ENCODE peak calls at places on chromosomes 16 and 17, in seven cellular contexts. One of them, this sample, is unnamed.

GRCh38 chr16:63361032-63361624 is 1324.9 kb upstream of the CDH8 start:
- DNase-seq in esophagus muscularis mucosa: no peak
- DNase-seq in kidney: no peak
- DNase-seq in transverse colon: no peak
- DNase-seq in gastrocnemius medialis: no peak
- DNase-seq in Peyer's patch: no peak
- DNase-seq in mammary epithelial cell: peak; percentile 28
- DNase-seq in this sample: no peak

GRCh38 chr16:4870138-4870671 is 22.9 kb downstream of the UBN1 start:
- DNase-seq in esophagus muscularis mucosa: no peak
- DNase-seq in kidney: peak; percentile 53
- DNase-seq in transverse colon: no peak
- DNase-seq in gastrocnemius medialis: peak; percentile 56
- DNase-seq in Peyer's patch: no peak
- DNase-seq in mammary epithelial cell: no peak
- DNase-seq in this sample: no peak

GRCh38 chr16:27253526-27253930 is 15.0 kb downstream of the NSMCE1 start:
- DNase-seq in esophagus muscularis mucosa: peak; percentile 74
- DNase-seq in kidney: no peak
- DNase-seq in transverse colon: no peak
- DNase-seq in gastrocnemius medialis: no peak
- DNase-seq in Peyer's patch: peak; percentile 14
- DNase-seq in mammary epithelial cell: peak; percentile 85
- DNase-seq in this sample: no peak

GRCh38 chr16:65229191-65229662 is 107.4 kb upstream of the CDH11 start:
- DNase-seq in esophagus muscularis mucosa: no peak
- DNase-seq in kidney: no peak
- DNase-seq in transverse colon: no peak
- DNase-seq in gastrocnemius medialis: no peak
- DNase-seq in Peyer's patch: no peak
- DNase-seq in mammary epithelial cell: no peak
- DNase-seq in this sample: no peak

GRCh38 chr17:6696906-6697305 is 16.3 kb downstream of the SLC13A5 start:
- DNase-seq in esophagus muscularis mucosa: no peak
- DNase-seq in kidney: no peak
- DNase-seq in transverse colon: no peak
- DNase-seq in gastrocnemius medialis: no peak
- DNase-seq in Peyer's patch: no peak
- DNase-seq in mammary epithelial cell: no peak
- DNase-seq in this sample: no peak

GRCh38 chr17:73560661-73561060 is 83.6 kb downstream of the SDK2 start:
- DNase-seq in esophagus muscularis mucosa: no peak
- DNase-seq in kidney: no peak
- DNase-seq in transverse colon: no peak
- DNase-seq in gastrocnemius medialis: no peak
- DNase-seq in Peyer's patch: no peak
- DNase-seq in mammary epithelial cell: peak; percentile 8
- DNase-seq in this sample: no peak

GRCh38 chr16:78199325-78200022 is 100.0 kb downstream of the WWOX start:
- DNase-seq in esophagus muscularis mucosa: no peak
- DNase-seq in kidney: no peak
- DNase-seq in transverse colon: peak; percentile 21
- DNase-seq in gastrocnemius medialis: no peak
- DNase-seq in Peyer's patch: no peak
- DNase-seq in mammary epithelial cell: no peak
- DNase-seq in this sample: no peak

GRCh38 chr17:40901981-40902862 is 17.2 kb upstream of the KRT20 start:
- DNase-seq in esophagus muscularis mucosa: no peak
- DNase-seq in kidney: no peak
- DNase-seq in transverse colon: peak; percentile 73
- DNase-seq in gastrocnemius medialis: no peak
- DNase-seq in Peyer's patch: no peak
- DNase-seq in mammary epithelial cell: peak; percentile 96
- DNase-seq in this sample: no peak

GRCh38 chr16:3198334-3199072 is 10.5 kb downstream of the OR1F1 start:
- DNase-seq in esophagus muscularis mucosa: no peak
- DNase-seq in kidney: no peak
- DNase-seq in transverse colon: no peak
- DNase-seq in gastrocnemius medialis: no peak
- DNase-seq in Peyer's patch: no peak
- DNase-seq in mammary epithelial cell: no peak
- DNase-seq in this sample: no peak

GRCh38 chr16:1978476-1979120 is 2.7 kb downstream of the NOXO1 start:
- DNase-seq in esophagus muscularis mucosa: no peak
- DNase-seq in kidney: no peak
- DNase-seq in transverse colon: no peak
- DNase-seq in gastrocnemius medialis: no peak
- DNase-seq in Peyer's patch: no peak
- DNase-seq in mammary epithelial cell: no peak
- DNase-seq in this sample: no peak

GRCh38 chr16:89705006-89705405 is 3.5 kb upstream of the SPATA2L start:
- DNase-seq in esophagus muscularis mucosa: no peak
- DNase-seq in kidney: peak; percentile 68
- DNase-seq in transverse colon: no peak
- DNase-seq in gastrocnemius medialis: no peak
- DNase-seq in Peyer's patch: no peak
- DNase-seq in mammary epithelial cell: no peak
- DNase-seq in this sample: no peak

GRCh38 chr16:53664724-53665345 is 38.8 kb downstream of the RPGRIP1L start:
- DNase-seq in esophagus muscularis mucosa: no peak
- DNase-seq in kidney: no peak
- DNase-seq in transverse colon: no peak
- DNase-seq in gastrocnemius medialis: no peak
- DNase-seq in Peyer's patch: no peak
- DNase-seq in mammary epithelial cell: no peak
- DNase-seq in this sample: peak; percentile 44

GRCh38 chr16:7268182-7268581 is 64.5 kb upstream of the RBFOX1 start:
- DNase-seq in esophagus muscularis mucosa: peak; percentile 83
- DNase-seq in kidney: no peak
- DNase-seq in transverse colon: no peak
- DNase-seq in gastrocnemius medialis: peak; percentile 60
- DNase-seq in Peyer's patch: no peak
- DNase-seq in mammary epithelial cell: peak; percentile 4
- DNase-seq in this sample: no peak

GRCh38 chr16:23745263-23745662 is 9.6 kb upstream of the CHP2 start:
- DNase-seq in esophagus muscularis mucosa: no peak
- DNase-seq in kidney: no peak
- DNase-seq in transverse colon: no peak
- DNase-seq in gastrocnemius medialis: no peak
- DNase-seq in Peyer's patch: no peak
- DNase-seq in mammary epithelial cell: no peak
- DNase-seq in this sample: no peak

GRCh38 chr17:1905190-1905919 is 75.5 kb downstream of the RPA1 start:
- DNase-seq in esophagus muscularis mucosa: no peak
- DNase-seq in kidney: no peak
- DNase-seq in transverse colon: no peak
- DNase-seq in gastrocnemius medialis: no peak
- DNase-seq in Peyer's patch: no peak
- DNase-seq in mammary epithelial cell: no peak
- DNase-seq in this sample: no peak

GRCh38 chr16:66478733-66479511 is 51.8 kb downstream of the BEAN1 start:
- DNase-seq in esophagus muscularis mucosa: no peak
- DNase-seq in kidney: peak; percentile 84
- DNase-seq in transverse colon: peak; percentile 84
- DNase-seq in gastrocnemius medialis: peak; percentile 66
- DNase-seq in Peyer's patch: peak; percentile 88
- DNase-seq in mammary epithelial cell: peak; percentile 74
- DNase-seq in this sample: peak; percentile 85

GRCh38 chr16:56658476-56658875 is 717 bp downstream of the MT1F start:
- DNase-seq in esophagus muscularis mucosa: no peak
- DNase-seq in kidney: no peak
- DNase-seq in transverse colon: no peak
- DNase-seq in gastrocnemius medialis: no peak
- DNase-seq in Peyer's patch: no peak
- DNase-seq in mammary epithelial cell: no peak
- DNase-seq in this sample: no peak

GRCh38 chr16:55539049-55539448 is 27.4 kb upstream of the CAPNS2 start:
- DNase-seq in esophagus muscularis mucosa: no peak
- DNase-seq in kidney: no peak
- DNase-seq in transverse colon: no peak
- DNase-seq in gastrocnemius medialis: no peak
- DNase-seq in Peyer's patch: no peak
- DNase-seq in mammary epithelial cell: peak; percentile 62
- DNase-seq in this sample: no peak
- H3K27ac ChIP-seq in esophagus muscularis mucosa: no peak overlapping the region
- H3K27ac ChIP-seq in kidney: no peak overlapping the region
- H3K27ac ChIP-seq in transverse colon: no peak overlapping the region
- H3K27ac ChIP-seq in gastrocnemius medialis: no peak overlapping the region
- H3K27ac ChIP-seq in Peyer's patch: no peak overlapping the region
- H3K27ac ChIP-seq in mammary epithelial cell: peak overlapping the region; percentile 56
- H3K27ac ChIP-seq in this sample: no peak overlapping the region

GRCh38 chr16:8899709-8900317 is 17.7 kb downstream of the LITAFD start:
- DNase-seq in esophagus muscularis mucosa: no peak
- DNase-seq in kidney: peak; percentile 36
- DNase-seq in transverse colon: no peak
- DNase-seq in gastrocnemius medialis: no peak
- DNase-seq in Peyer's patch: no peak
- DNase-seq in mammary epithelial cell: no peak
- DNase-seq in this sample: no peak
- H3K27ac ChIP-seq in esophagus muscularis mucosa: no peak overlapping the region
- H3K27ac ChIP-seq in kidney: no peak overlapping the region
- H3K27ac ChIP-seq in transverse colon: no peak overlapping the region
- H3K27ac ChIP-seq in gastrocnemius medialis: no peak overlapping the region
- H3K27ac ChIP-seq in Peyer's patch: no peak overlapping the region
- H3K27ac ChIP-seq in mammary epithelial cell: no peak overlapping the region
- H3K27ac ChIP-seq in this sample: no peak overlapping the region

GRCh38 chr17:4734857-4735475 is 3.7 kb downstream of the MED11 start:
- DNase-seq in esophagus muscularis mucosa: no peak
- DNase-seq in kidney: peak; percentile 43
- DNase-seq in transverse colon: no peak
- DNase-seq in gastrocnemius medialis: no peak
- DNase-seq in Peyer's patch: no peak
- DNase-seq in mammary epithelial cell: no peak
- DNase-seq in this sample: no peak

GRCh38 chr17:4739122-4740024 is at the start of the genes CXCL16 and ZMYND15:
- DNase-seq in esophagus muscularis mucosa: no peak
- DNase-seq in kidney: peak; percentile 90
- DNase-seq in transverse colon: peak; percentile 83
- DNase-seq in gastrocnemius medialis: peak; percentile 19
- DNase-seq in Peyer's patch: peak; percentile 71
- DNase-seq in mammary epithelial cell: peak; percentile 52
- DNase-seq in this sample: peak; percentile 78

GRCh38 chr17:4733073-4733531 is 1.9 kb downstream of the MED11 start:
- DNase-seq in esophagus muscularis mucosa: no peak
- DNase-seq in kidney: peak; percentile 53
- DNase-seq in transverse colon: no peak
- DNase-seq in gastrocnemius medialis: no peak
- DNase-seq in Peyer's patch: peak; percentile 71
- DNase-seq in mammary epithelial cell: no peak
- DNase-seq in this sample: no peak

GRCh38 chr17:4738136-4739121 is 1.2 kb upstream of the ZMYND15 start:
- DNase-seq in esophagus muscularis mucosa: no peak
- DNase-seq in kidney: peak; percentile 68
- DNase-seq in transverse colon: peak; percentile 57
- DNase-seq in gastrocnemius medialis: no peak
- DNase-seq in Peyer's patch: peak; percentile 28
- DNase-seq in mammary epithelial cell: peak; percentile 88
- DNase-seq in this sample: no peak

DNA sequence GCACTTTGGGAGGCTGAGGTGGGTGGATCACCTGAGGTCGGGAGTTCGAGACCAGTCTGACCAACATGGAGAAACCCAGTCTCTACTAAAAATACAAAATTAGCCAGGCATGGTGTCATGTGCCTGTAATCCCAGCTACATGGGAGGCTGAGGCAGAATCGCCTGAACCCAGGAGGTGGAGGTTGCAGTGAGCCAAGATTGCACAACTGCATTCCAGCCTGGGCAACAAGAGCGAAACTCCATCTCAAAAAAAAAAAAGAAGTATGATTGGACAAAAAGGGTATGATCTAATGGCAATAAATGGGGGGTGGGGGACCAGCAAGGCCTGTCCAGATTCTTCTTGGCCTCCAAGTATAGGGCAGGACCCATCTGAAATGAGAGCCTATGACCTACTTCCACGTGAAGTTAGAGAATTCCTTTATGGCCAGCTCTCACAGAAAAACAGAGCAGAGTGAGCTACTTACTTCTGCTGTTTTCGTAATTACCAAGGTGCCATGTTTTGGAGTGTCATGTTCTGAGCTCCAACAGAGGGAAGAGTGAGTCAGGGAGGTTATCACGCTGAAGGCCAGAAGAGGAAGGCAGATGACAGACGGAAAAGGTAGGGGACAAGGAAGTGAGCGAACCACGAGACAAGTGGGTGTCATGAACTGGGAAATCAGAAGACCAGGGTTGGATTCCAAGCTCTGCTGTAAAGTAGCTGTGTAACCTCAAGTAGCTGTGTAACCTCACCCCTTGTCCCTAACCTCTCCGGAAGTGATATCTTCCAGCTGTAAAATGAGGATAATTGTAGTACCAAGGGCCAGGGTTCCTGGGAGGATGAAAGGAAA is 3.6 kb upstream of the ZMYND15 start:
- DNase-seq in esophagus muscularis mucosa: no peak
- DNase-seq in kidney: peak; percentile 7
- DNase-seq in transverse colon: no peak
- DNase-seq in gastrocnemius medialis: peak; percentile 37
- DNase-seq in Peyer's patch: no peak
- DNase-seq in mammary epithelial cell: no peak
- DNase-seq in this sample: no peak
- H3K27ac ChIP-seq in esophagus muscularis mucosa: no peak overlapping the region
- H3K27ac ChIP-seq in kidney: no peak overlapping the region
- H3K27ac ChIP-seq in transverse colon: peak overlapping the region; percentile 21
- H3K27ac ChIP-seq in gastrocnemius medialis: no peak overlapping the region
- H3K27ac ChIP-seq in Peyer's patch: no peak overlapping the region
- H3K27ac ChIP-seq in mammary epithelial cell: no peak overlapping the region
- H3K27ac ChIP-seq in this sample: no peak overlapping the region

DNA sequence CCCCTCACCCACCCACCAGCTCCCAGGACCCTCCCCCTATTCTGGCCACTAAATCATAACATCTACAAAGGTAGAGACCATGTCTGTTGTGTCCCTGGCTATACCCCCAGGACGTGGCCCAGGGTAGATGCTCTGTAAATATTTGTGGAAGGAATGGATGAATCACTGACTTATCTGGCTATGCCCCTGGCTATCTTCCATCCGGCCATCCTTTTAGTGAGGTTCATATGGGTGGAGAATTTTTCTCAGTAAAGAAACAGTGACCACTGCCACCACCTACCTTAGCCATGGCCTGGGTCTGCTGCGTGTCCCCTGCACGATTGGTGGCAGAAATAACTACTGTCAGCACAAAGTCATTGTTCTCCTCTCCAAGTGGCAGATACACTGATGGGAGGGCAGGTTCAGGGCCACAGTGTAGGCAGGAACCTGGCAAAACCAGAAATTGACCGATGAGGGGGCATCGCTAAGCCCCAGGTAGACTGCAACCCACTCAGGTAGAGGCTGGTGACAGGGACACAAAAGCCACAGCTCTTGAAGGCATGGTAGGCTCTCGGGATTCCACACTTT is 63.1 kb upstream of the BCO1 start:
- DNase-seq in esophagus muscularis mucosa: no peak
- DNase-seq in kidney: no peak
- DNase-seq in transverse colon: no peak
- DNase-seq in gastrocnemius medialis: no peak
- DNase-seq in Peyer's patch: no peak
- DNase-seq in mammary epithelial cell: peak; percentile 53
- DNase-seq in this sample: no peak
- H3K27ac ChIP-seq in esophagus muscularis mucosa: no peak overlapping the region
- H3K27ac ChIP-seq in kidney: no peak overlapping the region
- H3K27ac ChIP-seq in transverse colon: no peak overlapping the region
- H3K27ac ChIP-seq in gastrocnemius medialis: no peak overlapping the region
- H3K27ac ChIP-seq in Peyer's patch: no peak overlapping the region
- H3K27ac ChIP-seq in mammary epithelial cell: no peak overlapping the region
- H3K27ac ChIP-seq in this sample: no peak overlapping the region